ENCODE peak calls at places on chromosomes 7 and 10, in ten cellular contexts. One of them, this sample, is unnamed. For H3K4me1, the result is how much of the 10 kb centered on the place peaks cover.

GRCh38 chr7:15845868-15846267 is 159.4 kb upstream of the MEOX2 start:
- DNase-seq in esophagus squamous epithelium: no peak
- DNase-seq in stomach: no peak
- DNase-seq in prostate gland: no peak
- DNase-seq in ovary: no peak
- DNase-seq in heart left ventricle: no peak
- DNase-seq in IMR-90: no peak
- DNase-seq in adrenal gland: no peak
- DNase-seq in Peyer's patch: no peak
- DNase-seq in uterus: no peak
- DNase-seq in this sample: no peak

GRCh38 chr7:44700322-44700721 is 48.3 kb upstream of the ZMIZ2 start:
- DNase-seq in esophagus squamous epithelium: no peak
- DNase-seq in IMR-90: no peak
- DNase-seq in adrenal gland: no peak
- DNase-seq in stomach: no peak
- DNase-seq in ovary: no peak
- DNase-seq in prostate gland: no peak
- DNase-seq in Peyer's patch: no peak
- DNase-seq in uterus: no peak
- DNase-seq in heart left ventricle: no peak
- DNase-seq in this sample: no peak

GRCh38 chr10:18195060-18195799 is 55.0 kb downstream of the CACNB2 start:
- DNase-seq in prostate gland: peak
- DNase-seq in stomach: no peak
- DNase-seq in ovary: peak
- DNase-seq in adrenal gland: no peak
- DNase-seq in esophagus squamous epithelium: no peak
- DNase-seq in Peyer's patch: no peak
- DNase-seq in heart left ventricle: peak
- DNase-seq in uterus: peak
- DNase-seq in IMR-90: peak
- DNase-seq in this sample: peak

GRCh38 chr10:52778511-52779392 is 6.2 kb upstream of the MBL2 start:
- DNase-seq in adrenal gland: no peak
- DNase-seq in IMR-90: peak
- DNase-seq in stomach: no peak
- DNase-seq in esophagus squamous epithelium: no peak
- DNase-seq in heart left ventricle: no peak
- DNase-seq in uterus: no peak
- DNase-seq in Peyer's patch: no peak
- DNase-seq in prostate gland: no peak
- DNase-seq in ovary: no peak
- DNase-seq in this sample: peak

GRCh38 chr10:44387853-44388251 is 3.0 kb upstream of the CXCL12 start:
- DNase-seq in adrenal gland: peak
- DNase-seq in esophagus squamous epithelium: no peak
- DNase-seq in ovary: no peak
- DNase-seq in IMR-90: no peak
- DNase-seq in stomach: peak
- DNase-seq in Peyer's patch: peak
- DNase-seq in heart left ventricle: no peak
- DNase-seq in uterus: peak
- DNase-seq in prostate gland: no peak
- DNase-seq in this sample: no peak

GRCh38 chr10:120161116-120161515 is 268.6 kb downstream of the SEC23IP start:
- DNase-seq in Peyer's patch: no peak
- DNase-seq in ovary: no peak
- DNase-seq in stomach: no peak
- DNase-seq in esophagus squamous epithelium: no peak
- DNase-seq in adrenal gland: peak
- DNase-seq in uterus: no peak
- DNase-seq in prostate gland: no peak
- DNase-seq in IMR-90: no peak
- DNase-seq in heart left ventricle: no peak
- DNase-seq in this sample: no peak

GRCh38 chr10:5861269-5862031 is 28.2 kb downstream of the ANKRD16 start:
- DNase-seq in ovary: no peak
- DNase-seq in IMR-90: peak
- DNase-seq in esophagus squamous epithelium: no peak
- DNase-seq in prostate gland: no peak
- DNase-seq in Peyer's patch: peak
- DNase-seq in stomach: no peak
- DNase-seq in adrenal gland: peak
- DNase-seq in uterus: no peak
- DNase-seq in heart left ventricle: no peak
- DNase-seq in this sample: no peak

GRCh38 chr7:55214707-55215106 is 150.4 kb upstream of the LANCL2 start:
- DNase-seq in Peyer's patch: no peak
- DNase-seq in stomach: no peak
- DNase-seq in uterus: no peak
- DNase-seq in prostate gland: no peak
- DNase-seq in heart left ventricle: no peak
- DNase-seq in ovary: no peak
- DNase-seq in esophagus squamous epithelium: no peak
- DNase-seq in adrenal gland: peak
- DNase-seq in IMR-90: peak
- DNase-seq in this sample: no peak

GRCh38 chr10:22372922-22373321 is 27.6 kb downstream of the SPAG6 start:
- DNase-seq in Peyer's patch: no peak
- DNase-seq in adrenal gland: no peak
- DNase-seq in stomach: no peak
- DNase-seq in heart left ventricle: no peak
- DNase-seq in prostate gland: peak
- DNase-seq in ovary: no peak
- DNase-seq in IMR-90: no peak
- DNase-seq in uterus: no peak
- DNase-seq in esophagus squamous epithelium: no peak
- DNase-seq in this sample: peak

GRCh38 chr7:157474685-157475084 is 137.9 kb downstream of the DNAJB6 start:
- DNase-seq in stomach: peak
- DNase-seq in adrenal gland: no peak
- DNase-seq in Peyer's patch: peak
- DNase-seq in uterus: no peak
- DNase-seq in IMR-90: no peak
- DNase-seq in ovary: no peak
- DNase-seq in prostate gland: no peak
- DNase-seq in heart left ventricle: no peak
- DNase-seq in esophagus squamous epithelium: no peak
- DNase-seq in this sample: no peak

GRCh38 chr7:13908667-13909382 is 80.6 kb downstream of the ETV1 start:
- DNase-seq in IMR-90: no peak
- DNase-seq in Peyer's patch: no peak
- DNase-seq in adrenal gland: no peak
- DNase-seq in ovary: no peak
- DNase-seq in heart left ventricle: no peak
- DNase-seq in prostate gland: no peak
- DNase-seq in stomach: no peak
- DNase-seq in esophagus squamous epithelium: no peak
- DNase-seq in uterus: no peak
- DNase-seq in this sample: no peak

GRCh38 chr10:69803809-69804208 is 2.1 kb downstream of the COL13A1 start:
- DNase-seq in prostate gland: no peak
- DNase-seq in heart left ventricle: no peak
- DNase-seq in ovary: no peak
- DNase-seq in uterus: no peak
- DNase-seq in stomach: no peak
- DNase-seq in Peyer's patch: no peak
- DNase-seq in esophagus squamous epithelium: no peak
- DNase-seq in adrenal gland: no peak
- DNase-seq in IMR-90: no peak
- DNase-seq in this sample: no peak

GRCh38 chr10:118980870-118981269 is 48.6 kb upstream of the NANOS1 start:
- DNase-seq in prostate gland: no peak
- DNase-seq in stomach: no peak
- DNase-seq in uterus: no peak
- DNase-seq in heart left ventricle: no peak
- DNase-seq in IMR-90: no peak
- DNase-seq in ovary: no peak
- DNase-seq in adrenal gland: peak
- DNase-seq in esophagus squamous epithelium: no peak
- DNase-seq in Peyer's patch: no peak
- DNase-seq in this sample: no peak

GRCh38 chr10:34690403-34691049 is 124.6 kb downstream of the PARD3 start:
- DNase-seq in IMR-90: no peak
- DNase-seq in uterus: no peak
- DNase-seq in Peyer's patch: no peak
- DNase-seq in ovary: no peak
- DNase-seq in stomach: no peak
- DNase-seq in adrenal gland: no peak
- DNase-seq in prostate gland: no peak
- DNase-seq in esophagus squamous epithelium: no peak
- DNase-seq in heart left ventricle: no peak
- DNase-seq in this sample: no peak

GRCh38 chr10:102814456-102814871 is 22.7 kb downstream of the CYP17A1 start:
- DNase-seq in prostate gland: no peak
- DNase-seq in ovary: no peak
- DNase-seq in heart left ventricle: peak
- DNase-seq in IMR-90: peak
- DNase-seq in uterus: peak
- DNase-seq in esophagus squamous epithelium: no peak
- DNase-seq in stomach: peak
- DNase-seq in adrenal gland: no peak
- DNase-seq in Peyer's patch: no peak
- DNase-seq in this sample: no peak

GRCh38 chr7:5424689-5425506 is 1.3 kb upstream of the TNRC18 start:
- DNase-seq in uterus: peak
- DNase-seq in IMR-90: peak
- DNase-seq in esophagus squamous epithelium: no peak
- DNase-seq in ovary: peak
- DNase-seq in prostate gland: peak
- DNase-seq in adrenal gland: peak
- DNase-seq in heart left ventricle: peak
- DNase-seq in stomach: peak
- DNase-seq in Peyer's patch: peak
- DNase-seq in this sample: peak
- TF ChIP-seq POLR2A in uterus: peak
- TF ChIP-seq POLR2A in IMR-90: no peak
- TF ChIP-seq POLR2A in esophagus squamous epithelium: no peak
- TF ChIP-seq POLR2A in ovary: no peak
- TF ChIP-seq POLR2A in prostate gland: peak
- TF ChIP-seq POLR2A in adrenal gland: no peak
- TF ChIP-seq POLR2A in heart left ventricle: no peak
- TF ChIP-seq POLR2A in stomach: no peak
- TF ChIP-seq POLR2A in Peyer's patch: peak
- TF ChIP-seq POLR2A in this sample: no peak

DNA sequence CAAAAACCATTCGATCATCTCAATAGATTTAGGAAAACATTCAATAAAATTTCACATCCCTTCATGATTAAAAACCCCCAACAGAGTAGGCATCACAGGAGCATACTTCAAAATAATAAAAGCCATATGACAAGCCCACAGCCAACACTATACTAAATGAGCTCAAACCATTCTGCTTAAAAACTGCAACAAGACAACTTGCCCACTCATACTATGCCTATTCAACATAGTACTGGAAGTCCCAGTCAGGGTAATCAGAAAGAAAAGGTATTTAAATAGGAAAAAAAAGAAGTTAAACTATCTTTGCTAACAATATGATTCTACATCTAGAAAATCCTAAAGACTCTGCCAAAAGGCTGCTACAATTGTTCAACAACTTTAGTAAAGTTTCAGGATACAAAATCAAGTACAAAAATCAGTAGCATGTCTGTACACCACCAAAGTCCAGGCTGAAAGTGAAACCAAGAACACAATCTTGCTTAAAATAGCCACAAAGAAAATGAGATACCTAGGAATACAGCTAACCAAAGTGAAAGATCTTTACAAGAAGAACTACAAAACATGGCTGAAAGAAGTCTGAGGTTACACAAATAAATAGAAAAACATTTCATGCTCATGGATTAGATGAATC is 882.6 kb downstream of the GRM8 start:
- DNase-seq in ovary: no peak
- DNase-seq in IMR-90: no peak
- DNase-seq in uterus: no peak
- DNase-seq in heart left ventricle: no peak
- DNase-seq in stomach: no peak
- DNase-seq in prostate gland: no peak
- DNase-seq in adrenal gland: no peak
- DNase-seq in Peyer's patch: no peak
- DNase-seq in esophagus squamous epithelium: no peak
- DNase-seq in this sample: no peak
- H3K4me1 ChIP-seq in ovary: under half
- H3K4me1 ChIP-seq in IMR-90: under half
- H3K4me1 ChIP-seq in uterus: under half
- H3K4me1 ChIP-seq in heart left ventricle: under half
- H3K4me1 ChIP-seq in stomach: under half
- H3K4me1 ChIP-seq in prostate gland: under half
- H3K4me1 ChIP-seq in adrenal gland: under half
- H3K4me1 ChIP-seq in Peyer's patch: under half
- H3K4me1 ChIP-seq in esophagus squamous epithelium: under half
- H3K4me1 ChIP-seq in this sample: under half

DNA sequence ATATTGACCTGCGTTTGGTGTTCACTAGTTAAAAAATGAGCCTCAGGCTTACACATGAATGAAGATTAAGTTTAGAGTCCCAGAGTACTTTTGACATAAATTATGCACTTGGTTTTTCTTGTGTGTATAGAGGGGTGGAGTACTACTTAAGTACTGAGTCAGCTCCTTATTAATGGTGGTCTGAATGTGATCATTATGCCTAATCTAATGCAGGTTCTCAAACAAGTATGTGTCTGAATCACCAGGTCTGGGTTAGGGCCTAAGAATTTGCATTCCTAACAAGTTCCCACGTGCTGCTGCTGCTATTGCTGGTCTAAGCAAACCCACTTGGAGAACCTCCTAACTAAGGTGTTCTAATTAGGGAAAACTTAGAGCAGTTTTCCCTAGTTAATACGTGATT is 30.7 kb upstream of the STOX1 start:
- DNase-seq in stomach: no peak
- DNase-seq in Peyer's patch: no peak
- DNase-seq in ovary: no peak
- DNase-seq in esophagus squamous epithelium: no peak
- DNase-seq in IMR-90: peak
- DNase-seq in adrenal gland: no peak
- DNase-seq in heart left ventricle: no peak
- DNase-seq in uterus: no peak
- DNase-seq in prostate gland: no peak
- DNase-seq in this sample: no peak
- TF ChIP-seq POLR2A in stomach: no peak
- TF ChIP-seq POLR2A in Peyer's patch: no peak
- TF ChIP-seq POLR2A in ovary: no peak
- TF ChIP-seq POLR2A in esophagus squamous epithelium: no peak
- TF ChIP-seq POLR2A in IMR-90: no peak
- TF ChIP-seq POLR2A in adrenal gland: no peak
- TF ChIP-seq POLR2A in heart left ventricle: no peak
- TF ChIP-seq POLR2A in uterus: no peak
- TF ChIP-seq POLR2A in prostate gland: no peak
- TF ChIP-seq POLR2A in this sample: no peak

GRCh38 chr10:121927361-121927840 is 430 bp downstream of the ATE1 start:
- DNase-seq in heart left ventricle: peak
- DNase-seq in esophagus squamous epithelium: no peak
- DNase-seq in uterus: peak
- DNase-seq in IMR-90: peak
- DNase-seq in adrenal gland: peak
- DNase-seq in Peyer's patch: peak
- DNase-seq in ovary: no peak
- DNase-seq in stomach: peak
- DNase-seq in prostate gland: peak
- DNase-seq in this sample: peak
- H3K4me1 ChIP-seq in heart left ventricle: under half
- H3K4me1 ChIP-seq in esophagus squamous epithelium: under half
- H3K4me1 ChIP-seq in uterus: under half
- H3K4me1 ChIP-seq in IMR-90: under half
- H3K4me1 ChIP-seq in adrenal gland: under half
- H3K4me1 ChIP-seq in Peyer's patch: under half
- H3K4me1 ChIP-seq in ovary: under half
- H3K4me1 ChIP-seq in stomach: under half
- H3K4me1 ChIP-seq in prostate gland: under half
- H3K4me1 ChIP-seq in this sample: under half